ENCODE peak calls at places on chromosomes 11 and 22, in four cellular contexts. One of them, this sample, is unnamed.

GRCh38 chr22:23182289-23183106 is 2.2 kb downstream of the BCR start:
- DNase-seq in neural progenitor cell: peak; percentile 50
- DNase-seq in BE2C: no peak
- DNase-seq in suprapubic skin: no peak
- DNase-seq in this sample: peak; percentile 68

GRCh38 chr22:24146791-24147353 is 34.4 kb upstream of the SUSD2 start:
- DNase-seq in neural progenitor cell: peak; percentile 16
- DNase-seq in BE2C: peak; percentile 55
- DNase-seq in suprapubic skin: no peak
- DNase-seq in this sample: no peak

GRCh38 chr22:32615874-32616564 is 141.4 kb downstream of the FBXO7 start:
- DNase-seq in neural progenitor cell: peak; percentile 34
- DNase-seq in BE2C: no peak
- DNase-seq in suprapubic skin: no peak
- DNase-seq in this sample: peak; percentile 55

GRCh38 chr11:117097567-117098268 is 510 bp downstream of the SIK3 start:
- DNase-seq in neural progenitor cell: peak; percentile 68
- DNase-seq in BE2C: peak; percentile 49
- DNase-seq in suprapubic skin: peak; percentile 83
- DNase-seq in this sample: peak; percentile 85

GRCh38 chr11:134944986-134945385 is 532.9 kb upstream of the B3GAT1 start:
- DNase-seq in neural progenitor cell: no peak
- DNase-seq in BE2C: no peak
- DNase-seq in suprapubic skin: no peak
- DNase-seq in this sample: no peak

GRCh38 chr11:78041843-78042455 is 18.9 kb upstream of the KCTD14 start:
- DNase-seq in neural progenitor cell: no peak
- DNase-seq in BE2C: no peak
- DNase-seq in suprapubic skin: no peak
- DNase-seq in this sample: no peak

GRCh38 chr11:77207618-77208313 is 79.7 kb downstream of the MYO7A start:
- DNase-seq in neural progenitor cell: no peak
- DNase-seq in BE2C: no peak
- DNase-seq in suprapubic skin: no peak
- DNase-seq in this sample: peak; percentile 17

GRCh38 chr11:25734592-25735211 is 597.2 kb upstream of the ANO3 start:
- DNase-seq in neural progenitor cell: peak; percentile 65
- DNase-seq in BE2C: no peak
- DNase-seq in suprapubic skin: no peak
- DNase-seq in this sample: peak; percentile 15

GRCh38 chr22:47089374-47089773 is 326.9 kb downstream of the TBC1D22A start:
- DNase-seq in neural progenitor cell: no peak
- DNase-seq in BE2C: no peak
- DNase-seq in suprapubic skin: peak; percentile 40
- DNase-seq in this sample: no peak

GRCh38 chr11:14248577-14248976 is 110.4 kb downstream of the RRAS2 start:
- DNase-seq in neural progenitor cell: peak; percentile 82
- DNase-seq in BE2C: no peak
- DNase-seq in suprapubic skin: no peak
- DNase-seq in this sample: peak; percentile 63

GRCh38 chr11:123046473-123047264 is 15.3 kb downstream of the HSPA8 start:
- DNase-seq in neural progenitor cell: no peak
- DNase-seq in BE2C: no peak
- DNase-seq in suprapubic skin: peak; percentile 47
- DNase-seq in this sample: no peak

GRCh38 chr11:45530776-45531175 is 134.6 kb downstream of the CHST1 start:
- DNase-seq in neural progenitor cell: no peak
- DNase-seq in BE2C: no peak
- DNase-seq in suprapubic skin: no peak
- DNase-seq in this sample: no peak

GRCh38 chr11:74466916-74467885 is at the start of gene KCNE3:
- DNase-seq in neural progenitor cell: peak; percentile 40
- DNase-seq in BE2C: no peak
- DNase-seq in suprapubic skin: no peak
- DNase-seq in this sample: peak; percentile 78

GRCh38 chr11:35031869-35032268 is 107.1 kb upstream of the CD44 start:
- DNase-seq in neural progenitor cell: no peak
- DNase-seq in BE2C: no peak
- DNase-seq in suprapubic skin: no peak
- DNase-seq in this sample: no peak

GRCh38 chr11:126546694-126547093 is 191.2 kb downstream of the ST3GAL4 start:
- DNase-seq in neural progenitor cell: no peak
- DNase-seq in BE2C: no peak
- DNase-seq in suprapubic skin: no peak
- DNase-seq in this sample: no peak
- H3K27me3 ChIP-seq in neural progenitor cell: no peaks in the 10 kb centered on the region
- H3K27me3 ChIP-seq in BE2C: no peaks in the 10 kb centered on the region
- H3K27me3 ChIP-seq in suprapubic skin: peaks cover 12% of the 10 kb centered on the region
- H3K27me3 ChIP-seq in this sample: no peaks in the 10 kb centered on the region

GRCh38 chr22:19755145-19755710 is 5.3 kb upstream of the TBX1 start:
- DNase-seq in neural progenitor cell: peak; percentile 63
- DNase-seq in BE2C: no peak
- DNase-seq in suprapubic skin: no peak
- DNase-seq in this sample: peak; percentile 89
- H3K27me3 ChIP-seq in neural progenitor cell: peaks cover 94% of the 10 kb centered on the region
- H3K27me3 ChIP-seq in BE2C: peaks cover 69% of the 10 kb centered on the region
- H3K27me3 ChIP-seq in suprapubic skin: peaks cover 58% of the 10 kb centered on the region
- H3K27me3 ChIP-seq in this sample: peaks cover 74% of the 10 kb centered on the region

GRCh38 chr11:17540807-17541206 is 3.4 kb downstream of the USH1C start:
- DNase-seq in neural progenitor cell: no peak
- DNase-seq in BE2C: no peak
- DNase-seq in suprapubic skin: no peak
- DNase-seq in this sample: no peak
- H3K27me3 ChIP-seq in neural progenitor cell: peaks cover 36% of the 10 kb centered on the region
- H3K27me3 ChIP-seq in BE2C: no peaks in the 10 kb centered on the region
- H3K27me3 ChIP-seq in suprapubic skin: peaks cover 24% of the 10 kb centered on the region
- H3K27me3 ChIP-seq in this sample: peaks cover 16% of the 10 kb centered on the region

GRCh38 chr11:40288212-40288803 is 1171.1 kb downstream of the LRRC4C start:
- DNase-seq in neural progenitor cell: no peak
- DNase-seq in BE2C: no peak
- DNase-seq in suprapubic skin: no peak
- DNase-seq in this sample: no peak
- H3K27me3 ChIP-seq in neural progenitor cell: peaks cover 12% of the 10 kb centered on the region
- H3K27me3 ChIP-seq in BE2C: no peaks in the 10 kb centered on the region
- H3K27me3 ChIP-seq in suprapubic skin: peaks cover 7% of the 10 kb centered on the region
- H3K27me3 ChIP-seq in this sample: peaks cover 39% of the 10 kb centered on the region

DNA sequence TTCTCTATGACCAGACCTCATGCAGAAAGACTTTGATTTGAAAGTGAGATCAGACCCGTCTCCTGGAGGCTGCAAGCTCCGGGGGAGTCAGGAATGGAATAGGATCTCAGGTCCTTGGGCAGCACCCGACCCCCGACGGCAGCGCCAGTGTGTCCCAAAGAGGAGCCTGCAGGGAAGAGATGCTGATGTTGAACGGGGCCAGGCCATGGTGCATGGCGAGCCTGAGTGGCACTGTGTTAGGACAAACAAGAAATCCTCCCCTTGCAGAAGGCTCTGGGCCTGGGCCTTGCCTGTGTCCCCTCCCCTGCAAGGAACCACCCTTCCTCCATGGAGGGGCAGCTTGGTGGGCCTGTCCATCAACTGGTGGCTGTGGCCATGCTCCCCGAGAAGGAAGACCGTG is 20.1 kb upstream of the SYT8 start:
- DNase-seq in neural progenitor cell: no peak
- DNase-seq in BE2C: no peak
- DNase-seq in suprapubic skin: no peak
- DNase-seq in this sample: no peak
- H3K27me3 ChIP-seq in neural progenitor cell: no peaks in the 10 kb centered on the region
- H3K27me3 ChIP-seq in BE2C: no peaks in the 10 kb centered on the region
- H3K27me3 ChIP-seq in suprapubic skin: peaks cover 9% of the 10 kb centered on the region
- H3K27me3 ChIP-seq in this sample: no peaks in the 10 kb centered on the region

DNA sequence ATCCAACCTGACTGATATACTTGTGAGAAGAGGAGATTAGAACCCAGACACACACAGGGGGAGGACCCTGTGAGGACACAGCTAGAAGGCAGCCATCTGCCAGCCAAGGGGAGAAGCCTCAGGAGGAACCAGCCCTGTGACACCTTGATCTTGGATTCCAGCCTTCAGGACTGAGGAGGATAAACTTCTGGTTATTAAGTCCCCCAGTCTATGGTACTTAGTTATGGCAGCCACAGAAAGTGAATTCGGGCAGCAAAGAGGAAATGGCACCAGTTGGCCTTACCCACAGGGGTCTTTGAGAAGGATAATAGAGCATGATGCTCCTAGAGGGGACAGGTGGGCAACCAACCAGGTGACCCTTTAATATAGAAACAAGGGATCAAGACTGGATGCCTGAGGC is 49.4 kb downstream of the ASCL2 start:
- DNase-seq in neural progenitor cell: no peak
- DNase-seq in BE2C: no peak
- DNase-seq in suprapubic skin: no peak
- DNase-seq in this sample: no peak
- H3K27me3 ChIP-seq in neural progenitor cell: peaks cover 4% of the 10 kb centered on the region
- H3K27me3 ChIP-seq in BE2C: no peaks in the 10 kb centered on the region
- H3K27me3 ChIP-seq in suprapubic skin: peaks cover 10% of the 10 kb centered on the region
- H3K27me3 ChIP-seq in this sample: peaks cover 5% of the 10 kb centered on the region

GRCh38 chr11:115499241-115499799 is 4.9 kb downstream of the CADM1 start:
- DNase-seq in neural progenitor cell: no peak
- DNase-seq in BE2C: no peak
- DNase-seq in suprapubic skin: no peak
- DNase-seq in this sample: no peak
- H3K27me3 ChIP-seq in neural progenitor cell: peaks cover 27% of the 10 kb centered on the region
- H3K27me3 ChIP-seq in BE2C: no peaks in the 10 kb centered on the region
- H3K27me3 ChIP-seq in suprapubic skin: peaks cover 19% of the 10 kb centered on the region
- H3K27me3 ChIP-seq in this sample: peaks cover 43% of the 10 kb centered on the region

DNA sequence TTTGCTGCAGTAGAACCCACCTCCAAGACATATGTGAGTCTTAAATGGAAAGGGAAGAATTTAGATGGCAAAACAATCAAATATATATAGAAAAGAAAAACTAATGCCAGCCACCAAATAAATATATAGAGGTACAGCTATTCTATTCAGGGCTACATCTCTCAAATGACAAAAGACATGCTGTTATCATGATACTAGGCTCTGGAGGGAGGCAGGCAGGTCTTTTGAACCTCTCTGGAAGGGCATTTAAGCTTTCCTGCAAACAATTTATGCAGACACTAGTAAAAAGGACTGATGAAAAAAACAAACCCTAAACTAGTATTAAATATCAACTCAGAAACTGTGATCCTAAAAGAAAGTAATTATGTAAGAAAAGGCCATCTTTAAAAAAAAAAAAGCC is 24.4 kb downstream of the UEVLD start:
- DNase-seq in neural progenitor cell: no peak
- DNase-seq in BE2C: no peak
- DNase-seq in suprapubic skin: no peak
- DNase-seq in this sample: peak; percentile 14
- H3K27me3 ChIP-seq in neural progenitor cell: no peaks in the 10 kb centered on the region
- H3K27me3 ChIP-seq in BE2C: no peaks in the 10 kb centered on the region
- H3K27me3 ChIP-seq in suprapubic skin: no peaks in the 10 kb centered on the region
- H3K27me3 ChIP-seq in this sample: no peaks in the 10 kb centered on the region

GRCh38 chr11:69726481-69726880 is 22.7 kb upstream of the FGF19 start:
- DNase-seq in neural progenitor cell: no peak
- DNase-seq in BE2C: no peak
- DNase-seq in suprapubic skin: no peak
- DNase-seq in this sample: peak; percentile 52
- H3K27me3 ChIP-seq in neural progenitor cell: no peaks in the 10 kb centered on the region
- H3K27me3 ChIP-seq in BE2C: no peaks in the 10 kb centered on the region
- H3K27me3 ChIP-seq in suprapubic skin: peaks cover 88% of the 10 kb centered on the region
- H3K27me3 ChIP-seq in this sample: peaks cover 2% of the 10 kb centered on the region

This sample was measured in H7.